ENCODE peak calls at places on chromosomes 12 and 14, in five cellular contexts. D is RPMI7951; Q is skeletal muscle cell; S is stimulated activated CD8-positive, alpha-beta memory T cell treated with anti-CD3 and anti-CD28 coated beads, Interleukin-2, amount 100 ng/mL, for 48 hours; I is HT1080. T is an unnamed sample.

GRCh38 chr12:57124259-57124877 is 3.9 kb upstream of the LRP1 start:
- DNase-seq in I (peak; percentile 64), S (peak; percentile 63), D (peak; percentile 69), Q (no peak), T (no peak)

GRCh38 chr12:52971701-52972329 is 22.9 kb downstream of the KRT18 start:
- DNase-seq in I (peak; percentile 64), D (peak; percentile 76), Q (no peak), S (no peak), T (no peak)

GRCh38 chr14:30345511-30345910 is 213.4 kb upstream of the G2E3 start:
- DNase-seq in Q (no peak), S (no peak), I (no peak), D (no peak), T (no peak)

GRCh38 chr14:51462182-51462581 is 189.5 kb upstream of the FRMD6 start:
- DNase-seq in I (no peak), D (no peak), Q (no peak), S (no peak), T (no peak)

GRCh38 chr12:34244608-34245007 is 222.3 kb downstream of the ALG10 start:
- DNase-seq in S (no peak), I (peak; percentile 11), D (no peak), Q (no peak), T (no peak)

GRCh38 chr12:108381793-108382436 is 42.8 kb upstream of the CMKLR1 start:
- DNase-seq in D (peak; percentile 44), Q (no peak), I (peak; percentile 6), S (no peak), T (no peak)

GRCh38 chr14:67285876-67286452 is 44.7 kb downstream of the PALS1 start:
- DNase-seq in D (peak; percentile 37), Q (no peak), S (no peak), I (peak; percentile 49), T (no peak)

GRCh38 chr12:15838986-15839385 is 43.2 kb upstream of the STRAP start:
- DNase-seq in I (no peak), S (no peak), D (no peak), Q (no peak), T (no peak)

GRCh38 chr14:38605193-38606114 is 349.6 kb upstream of the CLEC14A start:
- DNase-seq in I (no peak), Q (no peak), S (no peak), D (no peak), T (no peak)

GRCh38 chr12:124646385-124647230 is 79.2 kb upstream of the NCOR2 start:
- DNase-seq in I (no peak), Q (no peak), D (no peak), S (peak; percentile 49), T (no peak)

GRCh38 chr14:99187858-99188257 is 84.1 kb downstream of the BCL11B start:
- DNase-seq in I (no peak), Q (no peak), D (no peak), S (no peak), T (no peak)

GRCh38 chr12:6635375-6635855 is 344 bp downstream of the LPAR5 start:
- DNase-seq in I (no peak), D (no peak), S (peak; percentile 58), Q (no peak), T (no peak)

GRCh38 chr14:74239848-74240793 is 872 bp downstream of the VSX2 start:
- DNase-seq in I (no peak), S (no peak), D (no peak), Q (no peak), T (no peak)

GRCh38 chr12:132610051-132610759 is at the start of gene LRCOL1:
- DNase-seq in D (peak; percentile 82), Q (peak; percentile 72), I (peak; percentile 19), S (no peak), T (peak; percentile 71)

GRCh38 chr14:30681752-30682355 is 59.7 kb downstream of the SCFD1 start:
- DNase-seq in I (no peak), S (no peak), Q (no peak), D (peak; percentile 1), T (no peak)

GRCh38 chr14:50667491-50668007 is 557 bp downstream of the SAV1 start:
- DNase-seq in S (peak; percentile 5), D (no peak), I (peak; percentile 8), Q (no peak), T (no peak)

GRCh38 chr14:69069020-69069421 is 83.9 kb downstream of the DCAF5 start:
- DNase-seq in S (no peak), D (peak; percentile 19), Q (no peak), I (peak; percentile 56), T (no peak)

T was measured in cardiac septum.